ENCODE peak calls at places on chromosomes 11 and 22, in seven cellular contexts. R is dermis blood vessel endothelial cell; A is left ventricle myocardium inferior; H is stimulated activated CD8-positive, alpha-beta memory T cell treated with anti-CD3 and anti-CD28 coated beads, Interleukin-7, amount 100 ng/mL, for 1 hour; L is anterior cingulate cortex; Y is HS-5; W is tibial artery. O is an unnamed sample.
A peak's percentile ranks its signal among the peaks of the same experiment; 100 is the strongest.

GRCh38 chr11:49505231-49505630 is 296.8 kb upstream of the FOLH1 start:
- DNase-seq in R (no peak), H (no peak), Y (no peak), W (no peak), A (no peak), L (no peak), O (no peak)

GRCh38 chr11:64787526-64788320 is 9.4 kb upstream of the SF1 start:
- DNase-seq in L (no peak), A (no peak), R (peak; percentile 81), H (peak; percentile 45), Y (no peak), W (no peak), O (peak; percentile 76)

GRCh38 chr11:84264066-84264465 is 977.9 kb upstream of the CCDC90B start:
- DNase-seq in H (no peak), A (no peak), L (peak; percentile 27), Y (no peak), W (no peak), R (no peak), O (no peak)

GRCh38 chr22:27487600-27488450 is 313.7 kb downstream of the MN1 start:
- DNase-seq in H (no peak), Y (no peak), R (no peak), A (no peak), W (no peak), L (no peak), O (no peak)

GRCh38 chr11:31641477-31642062 is 132.0 kb downstream of the ELP4 start:
- DNase-seq in Y (no peak), W (no peak), A (no peak), H (no peak), L (no peak), R (peak; percentile 69), O (no peak)

GRCh38 chr11:65651589-65652510 is 10.9 kb downstream of the RELA start:
- DNase-seq in Y (no peak), A (peak; percentile 36), L (no peak), R (peak; percentile 50), W (no peak), H (no peak), O (no peak)

GRCh38 chr11:128716661-128717210 is 22.9 kb downstream of the FLI1 start:
- DNase-seq in Y (no peak), W (no peak), H (no peak), R (peak; percentile 61), A (no peak), L (no peak), O (no peak)

GRCh38 chr22:19497245-19497644 is 17.5 kb downstream of the CDC45 start:
- DNase-seq in A (no peak), H (no peak), Y (no peak), R (peak; percentile 94), L (no peak), W (peak; percentile 43), O (no peak)

GRCh38 chr11:72947229-72947628 is 133.0 kb downstream of the ATG16L2 start:
- DNase-seq in H (no peak), R (no peak), A (no peak), L (no peak), Y (no peak), W (no peak), O (no peak)

GRCh38 chr11:122758361-122758760 is 79.9 kb upstream of the CRTAM start:
- DNase-seq in A (no peak), L (no peak), W (no peak), H (no peak), Y (no peak), R (no peak), O (no peak)

GRCh38 chr11:114132944-114133394 is 73.5 kb downstream of the ZBTB16 start:
- DNase-seq in A (no peak), W (peak; percentile 78), H (no peak), L (peak; percentile 34), R (no peak), Y (peak; percentile 34), O (peak; percentile 65)

GRCh38 chr22:30606455-30607299 is at the start of gene TCN2:
- DNase-seq in L (peak; percentile 73), A (peak; percentile 70), R (peak; percentile 87), H (no peak), W (peak; percentile 83), Y (no peak), O (peak; percentile 72)

GRCh38 chr11:17542249-17542648 is 2.0 kb downstream of the USH1C start:
- DNase-seq in R (no peak), Y (no peak), A (peak; percentile 1), L (no peak), H (no peak), W (peak; percentile 38), O (no peak)

GRCh38 chr22:17199131-17199731 is 20.0 kb downstream of the ADA2 start:
- DNase-seq in R (peak; percentile 58), A (peak; percentile 30), L (no peak), W (no peak), Y (no peak), H (no peak), O (peak; percentile 63)

GRCh38 chr11:35892166-35892565 is 51.7 kb upstream of the LDLRAD3 start:
- DNase-seq in L (no peak), W (no peak), A (no peak), Y (no peak), H (no peak), R (no peak), O (no peak)

GRCh38 chr22:39991164-39991860 is 3.4 kb upstream of the FAM83F start:
- DNase-seq in A (no peak), Y (no peak), L (no peak), W (no peak), R (no peak), H (no peak), O (no peak)

GRCh38 chr11:77747381-77747969 is 73.0 kb downstream of the RSF1 start:
- DNase-seq in L (no peak), Y (no peak), R (no peak), A (no peak), H (no peak), W (no peak), O (no peak)

GRCh38 chr11:106231591-106231990 is 154.1 kb downstream of the AASDHPPT start:
- DNase-seq in W (no peak), H (no peak), R (peak; percentile 17), Y (no peak), L (no peak), A (no peak), O (no peak)

GRCh38 chr11:121236115-121237001 is 56.2 kb upstream of the SC5D start:
- DNase-seq in Y (no peak), W (no peak), H (no peak), R (peak; percentile 26), A (no peak), L (no peak), O (no peak)

GRCh38 chr11:110160016-110160415 is 66.8 kb downstream of the ZC3H12C start:
- DNase-seq in R (peak; percentile 61), H (no peak), Y (no peak), W (no peak), L (no peak), A (no peak), O (no peak)

GRCh38 chr11:96033054-96033453 is 109.1 kb upstream of the MTMR2 start:
- DNase-seq in L (no peak), H (no peak), R (no peak), Y (no peak), W (no peak), A (no peak), O (no peak)

GRCh38 chr11:114077482-114078305 is 18.2 kb downstream of the ZBTB16 start:
- DNase-seq in R (no peak), L (no peak), W (no peak), H (no peak), Y (no peak), A (no peak), O (no peak)

GRCh38 chr11:83054904-83055380 is 16.8 kb downstream of the RAB30 start:
- DNase-seq in W (no peak), A (no peak), R (no peak), Y (no peak), L (no peak), H (no peak), O (no peak)

GRCh38 chr22:41828516-41828915 is 4.4 kb upstream of the SREBF2 start:
- DNase-seq in R (no peak), W (no peak), Y (no peak), H (no peak), L (no peak), A (no peak), O (no peak)

GRCh38 chr11:120499859-120500258 is 11.7 kb upstream of the GRIK4 start:
- DNase-seq in R (no peak), W (no peak), Y (no peak), L (no peak), A (no peak), H (no peak), O (no peak)

GRCh38 chr11:130635937-130636336 is 187.5 kb downstream of the ADAMTS15 start:
- DNase-seq in H (no peak), A (no peak), L (no peak), Y (no peak), R (no peak), W (no peak), O (no peak)

O was measured in left ventricle myocardium superior.